ENCODE peak calls at places on chromosomes 6 and 20, in eight cellular contexts. X is PC-3; K is CD8-positive, alpha-beta memory T cell; T is CD8-positive, alpha-beta T cell; I is body of pancreas; O is neuronal stem cell; B is lower lobe of right lung; W is IMR-90. S is an unnamed sample.
A peak's percentile ranks its signal among the peaks of the same experiment; 100 is the strongest.

GRCh38 chr20:40225596-40225995 is 463.4 kb downstream of the MAFB start:
- DNase-seq in X (no peak), K (no peak), T (no peak), I (no peak), O (no peak), B (no peak), W (no peak), S (no peak)

GRCh38 chr20:37770908-37771307 is 77.1 kb downstream of the CTNNBL1 start:
- DNase-seq in X (no peak), K (no peak), T (no peak), I (no peak), O (no peak), B (no peak), W (no peak), S (no peak)

GRCh38 chr20:62065669-62066338 is at the start of gene TAF4:
- DNase-seq in X (peak; percentile 78), K (peak; percentile 83), T (peak; percentile 69), I (peak; percentile 80), O (peak; percentile 76), B (peak; percentile 84), W (peak; percentile 60), S (peak; percentile 77)

GRCh38 chr6:144321839-144322591 is 36.9 kb downstream of the UTRN start:
- DNase-seq in X (peak; percentile 68), K (no peak), T (no peak), I (no peak), O (no peak), B (no peak), W (peak; percentile 65), S (no peak)

GRCh38 chr6:36139991-36140710 is 9.8 kb downstream of the MAPK13 start:
- DNase-seq in X (no peak), K (no peak), T (no peak), I (no peak), O (no peak), B (no peak), W (no peak), S (no peak)

GRCh38 chr20:14775778-14776177 is 438.4 kb upstream of the FLRT3 start:
- DNase-seq in X (peak; percentile 98), K (no peak), T (no peak), I (peak; percentile 50), O (no peak), B (no peak), W (no peak), S (peak; percentile 77)

GRCh38 chr20:57557926-57558613 is 2.8 kb upstream of the PCK1 start:
- DNase-seq in X (no peak), K (no peak), T (no peak), I (no peak), O (no peak), B (no peak), W (no peak), S (no peak)

GRCh38 chr20:17611290-17611539 is 41.3 kb downstream of the DSTN start:
- DNase-seq in X (no peak), K (peak; percentile 25), T (no peak), I (no peak), O (no peak), B (no peak), W (no peak), S (no peak)

GRCh38 chr6:12275084-12275483 is 15.1 kb upstream of the EDN1 start:
- DNase-seq in X (peak; percentile 76), K (no peak), T (no peak), I (no peak), O (no peak), B (no peak), W (no peak), S (no peak)

DNA sequence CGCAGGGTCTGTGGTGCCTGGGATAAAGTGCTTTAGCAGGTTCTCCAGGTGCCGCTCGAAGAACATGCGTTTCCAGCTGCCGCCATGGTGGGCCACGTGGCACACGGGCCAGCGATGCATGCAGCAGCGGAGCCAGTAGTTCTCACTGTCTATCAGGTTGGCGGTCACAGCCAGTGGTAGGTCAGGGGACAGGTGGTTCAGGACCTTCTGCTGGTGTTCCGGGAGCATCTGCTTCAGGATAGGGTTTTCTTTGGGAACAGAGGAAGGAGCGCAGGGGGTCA is 16.0 kb downstream of the TMEM151B start:
- DNase-seq in X (no peak), K (no peak), T (no peak), I (no peak), O (no peak), B (no peak), W (no peak), S (no peak)
- H3K4me1 ChIP-seq in X (no peaks in the 10 kb centered on the region), K (no peaks in the 10 kb centered on the region), T (no peaks in the 10 kb centered on the region), I (peaks cover 9% of the 10 kb centered on the region), O (no peaks in the 10 kb centered on the region), B (no peaks in the 10 kb centered on the region), W (no peaks in the 10 kb centered on the region), S (no peaks in the 10 kb centered on the region)

DNA sequence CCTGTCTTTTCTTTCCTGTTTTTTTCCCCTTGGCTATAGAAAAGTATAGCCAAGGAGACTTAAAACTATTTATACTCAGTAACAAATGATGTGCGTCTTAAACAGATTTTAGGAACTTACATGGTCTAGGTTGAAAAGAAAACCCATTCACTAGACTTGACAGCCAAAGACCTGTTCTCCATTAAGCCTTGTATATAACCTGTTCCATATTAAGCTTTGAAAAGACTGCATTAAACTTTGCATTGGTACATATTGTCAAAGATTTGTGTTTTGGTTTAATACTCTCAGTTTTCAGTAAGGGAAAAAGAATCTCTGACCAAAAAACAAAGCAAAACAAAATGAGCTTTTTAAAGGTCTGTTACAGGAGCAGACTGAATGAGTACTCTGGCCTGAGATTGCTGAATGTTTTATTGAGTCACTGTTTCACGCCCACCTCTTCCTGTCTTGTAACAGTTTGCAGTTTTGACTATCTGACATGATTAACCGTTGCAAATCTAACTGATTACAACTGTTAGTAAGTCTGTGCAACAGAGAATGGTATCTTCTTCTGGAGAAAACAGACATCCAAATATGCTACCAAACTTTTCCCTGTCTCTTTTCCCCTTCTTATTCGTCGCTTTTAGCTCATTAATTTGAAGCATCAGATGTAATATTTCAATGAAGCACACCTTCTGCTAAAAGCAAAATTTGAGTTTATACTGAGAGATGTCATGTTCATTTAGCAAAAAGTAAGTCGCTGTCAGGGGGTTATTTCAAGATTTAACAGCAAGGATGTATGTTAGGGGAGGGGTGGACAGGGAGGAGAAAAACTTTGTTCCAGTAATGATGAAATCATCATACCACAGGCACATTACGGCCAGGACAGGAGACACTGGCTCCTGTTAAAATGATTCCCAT is 59.1 kb upstream of the SUPT3H start:
- DNase-seq in X (peak; percentile 65), K (no peak), T (no peak), I (no peak), O (no peak), B (no peak), W (peak; percentile 89), S (no peak)
- H3K27ac ChIP-seq in X (peak overlapping the region; percentile 78), K (no peak overlapping the region), T (no peak overlapping the region), I (no peak overlapping the region), O (no peak overlapping the region), B (peak overlapping the region; percentile 57), W (no peak overlapping the region), S (no peak overlapping the region)

DNA sequence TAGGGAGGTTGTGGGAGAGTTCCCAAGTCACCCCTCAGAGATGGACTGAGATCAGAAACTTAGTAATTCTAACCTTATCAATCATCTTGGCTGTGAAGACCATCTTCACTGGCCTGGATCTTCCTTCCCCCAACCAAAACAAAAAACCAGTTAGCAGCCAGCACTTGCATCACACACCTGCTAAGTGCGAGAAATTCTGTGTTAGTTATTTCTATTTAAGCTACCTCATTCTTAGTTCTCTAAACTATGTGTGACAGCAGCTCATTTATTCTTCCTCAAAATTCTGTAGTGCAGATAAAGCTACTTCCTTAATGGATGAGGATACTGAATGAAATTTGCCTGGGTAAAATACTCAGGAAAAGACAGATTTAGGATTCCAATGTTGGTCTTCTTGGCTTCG is 18.2 kb upstream of the TAGAP start:
- DNase-seq in X (no peak), K (no peak), T (no peak), I (no peak), O (no peak), B (no peak), W (no peak), S (no peak)
- H3K27me3 ChIP-seq in X (peaks cover 95% of the 10 kb centered on the region), K (no peaks in the 10 kb centered on the region), T (no peaks in the 10 kb centered on the region), I (no peaks in the 10 kb centered on the region), O (peaks cover 13% of the 10 kb centered on the region), B (no peaks in the 10 kb centered on the region), W (peaks cover 36% of the 10 kb centered on the region), S (no peaks in the 10 kb centered on the region)

GRCh38 chr6:84645000-84645399 is 119.4 kb downstream of the TBX18 start:
- DNase-seq in X (peak; percentile 82), K (no peak), T (no peak), I (no peak), O (no peak), B (no peak), W (peak; percentile 59), S (no peak)

GRCh38 chr6:84648444-84648843 is 116.0 kb downstream of the TBX18 start:
- DNase-seq in X (no peak), K (no peak), T (no peak), I (no peak), O (no peak), B (no peak), W (no peak), S (no peak)

GRCh38 chr6:84643778-84644177 is 120.6 kb downstream of the TBX18 start:
- DNase-seq in X (peak; percentile 52), K (no peak), T (no peak), I (no peak), O (no peak), B (no peak), W (no peak), S (no peak)

GRCh38 chr6:84641076-84641475 is 123.3 kb downstream of the TBX18 start:
- DNase-seq in X (no peak), K (no peak), T (no peak), I (no peak), O (no peak), B (no peak), W (peak; percentile 18), S (no peak)

DNA sequence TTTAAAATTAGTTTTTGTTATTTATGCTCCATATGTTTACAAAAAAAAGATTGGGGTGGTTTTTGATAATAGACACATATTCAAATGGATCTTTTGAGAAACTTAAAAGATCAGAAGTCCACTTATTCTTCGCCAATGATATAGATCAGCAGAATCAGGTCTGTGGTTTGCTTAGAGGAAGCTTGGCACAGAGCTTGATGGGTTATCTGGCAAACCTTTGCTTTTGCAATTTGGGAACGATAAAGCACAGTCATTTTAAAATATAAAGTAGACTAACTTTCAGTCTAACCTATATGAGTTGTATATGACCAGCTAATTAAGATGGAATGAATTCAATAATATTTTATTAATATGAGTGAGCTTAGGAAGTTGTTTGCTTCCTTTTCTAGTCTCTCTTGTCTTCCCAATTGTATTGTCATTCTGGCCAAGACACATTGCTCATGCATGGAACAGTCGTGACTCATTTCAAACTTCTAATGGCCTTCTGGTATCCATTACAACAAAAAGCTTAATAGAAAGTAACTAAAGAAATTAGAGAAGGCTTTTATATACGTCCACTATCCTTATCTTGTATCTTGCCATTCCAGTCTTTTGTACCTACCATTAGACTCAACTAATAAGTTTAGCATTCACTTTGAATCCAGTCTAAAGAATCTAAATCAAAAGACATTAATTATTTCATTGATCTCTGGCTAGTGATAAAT is 118.7 kb downstream of the TBX18 start:
- DNase-seq in X (peak; percentile 84), K (no peak), T (no peak), I (no peak), O (no peak), B (no peak), W (peak; percentile 73), S (no peak)
- H3K4me1 ChIP-seq in X (peaks cover 36% of the 10 kb centered on the region), K (no peaks in the 10 kb centered on the region), T (no peaks in the 10 kb centered on the region), I (no peaks in the 10 kb centered on the region), O (no peaks in the 10 kb centered on the region), B (no peaks in the 10 kb centered on the region), W (peaks cover 3% of the 10 kb centered on the region), S (no peaks in the 10 kb centered on the region)

GRCh38 chr6:44094403-44095242 is 32.6 kb downstream of the MRPL14 start:
- DNase-seq in X (no peak), K (no peak), T (no peak), I (peak; percentile 68), O (no peak), B (no peak), W (no peak), S (no peak)
- H3K27ac ChIP-seq in X (no peak overlapping the region), K (no peak overlapping the region), T (no peak overlapping the region), I (no peak overlapping the region), O (no peak overlapping the region), B (no peak overlapping the region), W (no peak overlapping the region), S (no peak overlapping the region)